ENCODE peak calls at places on chromosomes 3 and 15, in ten cellular contexts. T, D, Y, I, C, F, N, L, W and K are unnamed samples.

GRCh38 chr15:68279218-68279533 is 1.6 kb downstream of the FEM1B start:
- DNase-seq in T (no peak), D (no peak), Y (no peak), I (no peak), C (no peak), F (no peak), N (no peak), L (no peak), W (no peak), K (no peak)

GRCh38 chr15:66965201-66965900 is 100.1 kb upstream of the SMAD3 start:
- DNase-seq in T (no peak), D (no peak), Y (no peak), I (no peak), C (no peak), F (no peak), N (no peak), L (no peak), W (no peak), K (no peak)

GRCh38 chr3:175149675-175150074 is 290.5 kb downstream of the NAALADL2 start:
- DNase-seq in T (no peak), D (no peak), Y (no peak), I (peak; percentile 11), C (no peak), F (peak; percentile 41), N (no peak), L (no peak), W (no peak), K (no peak)

GRCh38 chr15:61116830-61117229 is 112.3 kb downstream of the RORA start:
- DNase-seq in T (no peak), D (no peak), Y (no peak), I (no peak), C (no peak), F (no peak), N (no peak), L (no peak), W (peak; percentile 33), K (no peak)

GRCh38 chr3:126005951-126006350 is 37.0 kb downstream of the ROPN1B start:
- DNase-seq in T (no peak), D (peak; percentile 51), Y (no peak), I (peak; percentile 31), C (no peak), F (peak; percentile 65), N (no peak), L (no peak), W (no peak), K (peak; percentile 79)

GRCh38 chr3:46132565-46132964 is 75.5 kb downstream of the CCR1 start:
- DNase-seq in T (no peak), D (no peak), Y (no peak), I (no peak), C (no peak), F (no peak), N (no peak), L (no peak), W (no peak), K (no peak)

GRCh38 chr3:126345231-126345630 is 12.0 kb downstream of the KLF15 start:
- DNase-seq in T (no peak), D (no peak), Y (no peak), I (no peak), C (peak; percentile 2), F (no peak), N (no peak), L (no peak), W (no peak), K (no peak)

GRCh38 chr3:153370680-153371079 is 208.7 kb downstream of the RAP2B start:
- DNase-seq in T (no peak), D (no peak), Y (no peak), I (no peak), C (no peak), F (no peak), N (no peak), L (no peak), W (no peak), K (no peak)

GRCh38 chr3:56197991-56198390 is 270.3 kb downstream of the ERC2 start:
- DNase-seq in T (no peak), D (no peak), Y (no peak), I (peak; percentile 6), C (no peak), F (no peak), N (no peak), L (no peak), W (no peak), K (no peak)

GRCh38 chr3:134527037-134527436 is 41.2 kb downstream of the CEP63 start:
- DNase-seq in T (no peak), D (no peak), Y (no peak), I (no peak), C (no peak), F (no peak), N (no peak), L (no peak), W (peak; percentile 39), K (no peak)

GRCh38 chr15:78104566-78105500 is 12.5 kb downstream of the SH2D7 start:
- DNase-seq in T (no peak), D (no peak), Y (no peak), I (no peak), C (no peak), F (no peak), N (no peak), L (no peak), W (no peak), K (no peak)

GRCh38 chr3:188282871-188283270 is 128.9 kb downstream of the LPP start:
- DNase-seq in T (no peak), D (no peak), Y (no peak), I (no peak), C (no peak), F (no peak), N (no peak), L (no peak), W (no peak), K (no peak)

GRCh38 chr3:188284455-188285212 is 130.7 kb downstream of the LPP start:
- DNase-seq in T (no peak), D (no peak), Y (no peak), I (no peak), C (no peak), F (no peak), N (no peak), L (no peak), W (no peak), K (no peak)

GRCh38 chr3:188280627-188281026 is 126.7 kb downstream of the LPP start:
- DNase-seq in T (no peak), D (no peak), Y (no peak), I (no peak), C (no peak), F (no peak), N (no peak), L (no peak), W (no peak), K (no peak)

GRCh38 chr3:188286087-188286513 is 132.1 kb downstream of the LPP start:
- DNase-seq in T (no peak), D (peak; percentile 98), Y (no peak), I (peak; percentile 97), C (no peak), F (peak; percentile 100), N (peak; percentile 99), L (no peak), W (no peak), K (peak; percentile 98)

DNA sequence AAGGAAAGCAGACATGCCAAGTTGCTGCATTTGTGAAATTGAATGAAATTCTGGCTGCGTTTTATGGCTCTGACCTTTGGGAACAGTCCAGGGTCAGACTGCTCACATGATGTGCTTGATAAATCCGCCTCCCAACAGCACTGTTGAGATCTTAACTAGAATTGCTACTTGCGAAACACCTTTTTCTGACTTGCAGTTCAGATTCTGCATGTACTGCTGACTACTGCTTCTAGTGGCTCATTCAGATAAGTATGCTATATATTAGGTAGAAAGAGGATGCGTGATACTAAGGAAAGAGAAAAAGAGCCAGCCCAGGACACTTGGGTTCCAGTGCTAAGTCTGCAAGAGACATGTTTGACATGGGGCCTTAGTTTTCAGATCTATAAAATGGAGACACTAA is 129.4 kb downstream of the LPP start:
- DNase-seq in T (no peak), D (no peak), Y (no peak), I (peak; percentile 71), C (no peak), F (no peak), N (no peak), L (no peak), W (no peak), K (no peak)
- TF ChIP-seq CTCF in T (no peak), D (peak; percentile 25), Y (no peak), I (peak; percentile 37), C (no peak), F (peak; percentile 7), N (no peak), L (no peak), W (no peak), K (peak; percentile 34)

GRCh38 chr15:101114146-101114545 is 137.7 kb downstream of the CHSY1 start:
- DNase-seq in T (no peak), D (no peak), Y (no peak), I (no peak), C (no peak), F (no peak), N (no peak), L (no peak), W (no peak), K (no peak)
- TF ChIP-seq CTCF in T (no peak), D (no peak), Y (no peak), I (no peak), C (no peak), F (no peak), N (no peak), L (no peak), W (no peak), K (no peak)

DNA sequence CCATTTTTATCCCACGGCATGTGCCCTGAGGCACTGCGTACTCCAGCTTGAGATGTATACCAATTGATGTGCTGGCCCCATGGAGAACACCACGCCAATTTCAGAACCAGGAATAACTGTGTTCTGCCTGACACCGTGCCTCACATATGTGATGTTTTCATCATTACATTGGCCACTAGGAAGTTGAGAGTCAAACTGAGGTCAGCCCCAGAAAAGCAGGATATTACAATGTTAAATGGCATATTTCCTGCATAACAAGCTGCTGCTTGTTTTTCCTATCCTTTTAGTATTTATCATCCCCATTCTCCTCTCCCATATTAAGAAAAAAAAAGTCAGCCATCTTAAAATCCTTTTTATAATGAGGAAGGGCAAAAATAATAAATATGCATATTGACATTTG is 112.8 kb downstream of the UACA start:
- DNase-seq in T (no peak), D (no peak), Y (no peak), I (peak; percentile 18), C (no peak), F (no peak), N (no peak), L (no peak), W (no peak), K (no peak)
- TF ChIP-seq CTCF in T (no peak), D (no peak), Y (no peak), I (no peak), C (no peak), F (no peak), N (no peak), L (no peak), W (no peak), K (no peak)

DNA sequence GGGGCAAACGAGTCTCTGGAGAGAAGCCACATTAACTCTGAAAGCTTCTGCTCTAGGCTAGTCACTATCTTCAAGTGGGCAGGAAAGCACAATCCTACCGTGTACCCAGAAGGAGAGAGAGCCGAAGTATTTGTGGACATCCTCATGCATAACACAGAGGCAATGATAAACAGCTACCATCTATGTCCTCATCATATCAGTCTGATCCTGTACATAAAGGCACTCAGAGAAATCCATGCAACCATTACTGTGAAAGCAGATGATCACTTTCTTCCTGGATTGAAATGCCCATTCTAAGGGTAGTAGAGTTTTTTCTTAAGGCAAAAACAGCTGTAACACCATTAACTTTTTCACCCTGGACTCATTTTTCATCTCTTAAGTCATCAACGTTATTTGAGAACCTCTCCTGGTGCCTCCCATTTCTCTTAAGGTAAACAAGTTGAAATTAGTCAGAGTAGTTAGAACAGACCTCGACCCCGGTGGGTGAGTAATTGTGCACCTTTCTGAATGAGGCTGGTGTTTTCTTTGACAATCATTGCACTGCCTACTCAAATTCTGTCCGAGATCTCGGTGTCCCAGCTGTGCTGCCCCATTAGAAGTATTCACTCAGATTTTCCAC is 327.4 kb downstream of the SHQ1 start:
- DNase-seq in T (no peak), D (peak; percentile 16), Y (no peak), I (no peak), C (no peak), F (peak; percentile 92), N (no peak), L (no peak), W (no peak), K (peak; percentile 1)
- TF ChIP-seq CTCF in T (no peak), D (no peak), Y (no peak), I (no peak), C (no peak), F (no peak), N (no peak), L (no peak), W (no peak), K (no peak)